ENCODE peak calls at places on chromosomes 12 and 14, in four cellular contexts. One of them, this sample, is unnamed.

GRCh38 chr14:56044196-56044595 is 74.0 kb upstream of the PELI2 start:
- DNase-seq in NCI-H1930: no peak
- DNase-seq in brain microvascular endothelial cell: no peak
- DNase-seq in IMR-90: no peak
- DNase-seq in this sample: no peak

GRCh38 chr14:22830329-22831010 is 783 bp downstream of the MRPL52 start:
- DNase-seq in brain microvascular endothelial cell: no peak
- DNase-seq in NCI-H1930: no peak
- DNase-seq in IMR-90: no peak
- DNase-seq in this sample: peak

GRCh38 chr12:127570793-127571360 is 696.1 kb upstream of the TMEM132C start:
- DNase-seq in IMR-90: no peak
- DNase-seq in brain microvascular endothelial cell: no peak
- DNase-seq in NCI-H1930: no peak
- DNase-seq in this sample: peak

GRCh38 chr14:103109789-103110415 is 13.4 kb upstream of the TNFAIP2 start:
- DNase-seq in brain microvascular endothelial cell: peak
- DNase-seq in IMR-90: peak
- DNase-seq in NCI-H1930: no peak
- DNase-seq in this sample: no peak

GRCh38 chr12:93243689-93244513 is 133.8 kb upstream of the NUDT4 start:
- DNase-seq in NCI-H1930: no peak
- DNase-seq in IMR-90: peak
- DNase-seq in brain microvascular endothelial cell: no peak
- DNase-seq in this sample: peak

GRCh38 chr12:91940322-91940721 is 205.3 kb downstream of the BTG1 start:
- DNase-seq in NCI-H1930: no peak
- DNase-seq in brain microvascular endothelial cell: no peak
- DNase-seq in IMR-90: no peak
- DNase-seq in this sample: no peak

GRCh38 chr14:35332517-35333346 is 40.5 kb downstream of the PSMA6 start:
- DNase-seq in brain microvascular endothelial cell: no peak
- DNase-seq in IMR-90: no peak
- DNase-seq in NCI-H1930: no peak
- DNase-seq in this sample: peak

GRCh38 chr12:26122681-26123481 is 2.0 kb downstream of the BHLHE41 start:
- DNase-seq in brain microvascular endothelial cell: peak
- DNase-seq in NCI-H1930: no peak
- DNase-seq in IMR-90: peak
- DNase-seq in this sample: peak

GRCh38 chr12:45216983-45217485 is 1.1 kb downstream of the ANO6 start:
- DNase-seq in NCI-H1930: no peak
- DNase-seq in IMR-90: no peak
- DNase-seq in brain microvascular endothelial cell: no peak
- DNase-seq in this sample: peak